ENCODE peak calls at places on chromosomes 16 and 17, in five cellular contexts. One of them, this sample, is unnamed.

GRCh38 chr17:81277938-81278693 is 17.0 kb downstream of the SLC38A10 start:
- DNase-seq in HFFc6: no peak
- DNase-seq in endothelial cell: no peak
- DNase-seq in cardiac fibroblast: no peak
- DNase-seq in CD8-positive, alpha-beta T cell: no peak
- DNase-seq in this sample: no peak

GRCh38 chr17:81035389-81036127 is 607 bp downstream of the BAIAP2 start:
- DNase-seq in HFFc6: peak
- DNase-seq in endothelial cell: no peak
- DNase-seq in cardiac fibroblast: no peak
- DNase-seq in CD8-positive, alpha-beta T cell: peak
- DNase-seq in this sample: no peak

GRCh38 chr16:814974-815373 is 14.4 kb upstream of the GNG13 start:
- DNase-seq in HFFc6: peak
- DNase-seq in endothelial cell: no peak
- DNase-seq in cardiac fibroblast: peak
- DNase-seq in CD8-positive, alpha-beta T cell: no peak
- DNase-seq in this sample: no peak

GRCh38 chr16:77171750-77172635 is 19.0 kb upstream of the MON1B start:
- DNase-seq in HFFc6: peak
- DNase-seq in endothelial cell: peak
- DNase-seq in cardiac fibroblast: peak
- DNase-seq in CD8-positive, alpha-beta T cell: no peak
- DNase-seq in this sample: peak

GRCh38 chr17:44170499-44171201 is at the start of gene ASB16:
- DNase-seq in HFFc6: peak
- DNase-seq in endothelial cell: no peak
- DNase-seq in cardiac fibroblast: peak
- DNase-seq in CD8-positive, alpha-beta T cell: no peak
- DNase-seq in this sample: no peak

GRCh38 chr17:72565006-72565405 is 444.2 kb downstream of the SOX9 start:
- DNase-seq in HFFc6: no peak
- DNase-seq in endothelial cell: no peak
- DNase-seq in cardiac fibroblast: no peak
- DNase-seq in CD8-positive, alpha-beta T cell: no peak
- DNase-seq in this sample: no peak

GRCh38 chr17:65177901-65178300 is 40.7 kb downstream of the RGS9 start:
- DNase-seq in HFFc6: peak
- DNase-seq in endothelial cell: no peak
- DNase-seq in cardiac fibroblast: peak
- DNase-seq in CD8-positive, alpha-beta T cell: no peak
- DNase-seq in this sample: no peak

GRCh38 chr16:680967-681745 is 946 bp downstream of the STUB1 start:
- DNase-seq in HFFc6: peak
- DNase-seq in endothelial cell: no peak
- DNase-seq in cardiac fibroblast: peak
- DNase-seq in CD8-positive, alpha-beta T cell: no peak
- DNase-seq in this sample: no peak

GRCh38 chr17:65638221-65638940 is 76.9 kb upstream of the AXIN2 start:
- DNase-seq in HFFc6: no peak
- DNase-seq in endothelial cell: no peak
- DNase-seq in cardiac fibroblast: peak
- DNase-seq in CD8-positive, alpha-beta T cell: no peak
- DNase-seq in this sample: no peak

GRCh38 chr16:52254753-52255152 is 292.2 kb downstream of the TOX3 start:
- DNase-seq in HFFc6: no peak
- DNase-seq in endothelial cell: no peak
- DNase-seq in cardiac fibroblast: no peak
- DNase-seq in CD8-positive, alpha-beta T cell: no peak
- DNase-seq in this sample: no peak

GRCh38 chr16:56915311-56916105 is 16.4 kb upstream of the HERPUD1 start:
- DNase-seq in HFFc6: no peak
- DNase-seq in endothelial cell: no peak
- DNase-seq in cardiac fibroblast: peak
- DNase-seq in CD8-positive, alpha-beta T cell: no peak
- DNase-seq in this sample: no peak

GRCh38 chr17:34146440-34147043 is 108.5 kb upstream of the CCL2 start:
- DNase-seq in HFFc6: no peak
- DNase-seq in endothelial cell: peak
- DNase-seq in cardiac fibroblast: peak
- DNase-seq in CD8-positive, alpha-beta T cell: peak
- DNase-seq in this sample: peak

GRCh38 chr17:38611872-38612376 is 6.2 kb upstream of the SRCIN1 start:
- DNase-seq in HFFc6: no peak
- DNase-seq in endothelial cell: no peak
- DNase-seq in cardiac fibroblast: no peak
- DNase-seq in CD8-positive, alpha-beta T cell: no peak
- DNase-seq in this sample: no peak

GRCh38 chr16:30567991-30568638 is 3.4 kb downstream of the ZNF688 start:
- DNase-seq in HFFc6: peak
- DNase-seq in endothelial cell: no peak
- DNase-seq in cardiac fibroblast: peak
- DNase-seq in CD8-positive, alpha-beta T cell: peak
- DNase-seq in this sample: no peak

GRCh38 chr16:72291121-72291520 is 119.2 kb upstream of the PMFBP1 start:
- DNase-seq in HFFc6: peak
- DNase-seq in endothelial cell: no peak
- DNase-seq in cardiac fibroblast: peak
- DNase-seq in CD8-positive, alpha-beta T cell: no peak
- DNase-seq in this sample: no peak

GRCh38 chr17:48102700-48103378 is 1.6 kb upstream of the CBX1 start:
- DNase-seq in HFFc6: no peak
- DNase-seq in endothelial cell: no peak
- DNase-seq in cardiac fibroblast: peak
- DNase-seq in CD8-positive, alpha-beta T cell: peak
- DNase-seq in this sample: no peak

DNA sequence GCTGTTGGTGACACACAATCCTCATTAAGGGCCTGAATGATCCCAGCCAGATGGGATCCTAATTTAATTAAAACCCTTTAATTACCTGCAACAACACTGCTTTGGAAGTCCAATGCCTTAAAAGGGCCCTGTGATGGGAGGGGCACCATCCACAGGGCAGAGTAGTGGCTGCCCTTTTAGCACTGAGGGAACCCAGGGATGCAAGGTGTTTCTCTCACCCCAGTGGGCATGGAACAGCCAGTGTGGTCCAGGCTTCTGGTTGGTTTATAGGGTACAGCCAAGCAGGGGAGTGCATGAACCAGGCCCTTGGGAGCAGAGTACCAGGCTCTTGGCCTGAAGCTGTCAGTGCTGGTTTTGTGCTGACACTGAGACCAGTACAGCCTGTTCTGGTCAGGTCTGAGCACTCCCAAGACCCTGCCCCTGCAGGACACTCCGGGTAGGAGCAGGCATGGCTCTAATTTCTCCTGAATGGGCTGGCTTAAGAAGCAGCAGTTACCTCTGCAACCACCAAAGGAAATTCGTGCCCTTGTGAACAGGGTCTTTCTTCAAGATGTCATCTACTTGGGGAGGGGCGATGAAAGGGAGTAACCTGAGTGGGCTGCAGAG is 9.9 kb downstream of the NXPH3 start:
- DNase-seq in HFFc6: no peak
- DNase-seq in endothelial cell: peak
- DNase-seq in cardiac fibroblast: peak
- DNase-seq in CD8-positive, alpha-beta T cell: no peak
- DNase-seq in this sample: no peak
- TF ChIP-seq CTCF in HFFc6: peak
- TF ChIP-seq CTCF in endothelial cell: peak
- TF ChIP-seq CTCF in cardiac fibroblast: peak
- TF ChIP-seq CTCF in CD8-positive, alpha-beta T cell: no peak
- TF ChIP-seq CTCF in this sample: peak

GRCh38 chr17:45262516-45263476 is 902 bp upstream of the SPATA32 start:
- DNase-seq in HFFc6: no peak
- DNase-seq in endothelial cell: no peak
- DNase-seq in cardiac fibroblast: peak
- DNase-seq in CD8-positive, alpha-beta T cell: no peak
- DNase-seq in this sample: no peak
- TF ChIP-seq CTCF in HFFc6: no peak
- TF ChIP-seq CTCF in endothelial cell: no peak
- TF ChIP-seq CTCF in cardiac fibroblast: no peak
- TF ChIP-seq CTCF in CD8-positive, alpha-beta T cell: no peak
- TF ChIP-seq CTCF in this sample: no peak

GRCh38 chr17:1908699-1909309 is 79.0 kb downstream of the RPA1 start:
- DNase-seq in HFFc6: peak
- DNase-seq in endothelial cell: peak
- DNase-seq in cardiac fibroblast: peak
- DNase-seq in CD8-positive, alpha-beta T cell: no peak
- DNase-seq in this sample: peak
- TF ChIP-seq CTCF in HFFc6: peak
- TF ChIP-seq CTCF in endothelial cell: peak
- TF ChIP-seq CTCF in cardiac fibroblast: peak
- TF ChIP-seq CTCF in CD8-positive, alpha-beta T cell: no peak
- TF ChIP-seq CTCF in this sample: peak

DNA sequence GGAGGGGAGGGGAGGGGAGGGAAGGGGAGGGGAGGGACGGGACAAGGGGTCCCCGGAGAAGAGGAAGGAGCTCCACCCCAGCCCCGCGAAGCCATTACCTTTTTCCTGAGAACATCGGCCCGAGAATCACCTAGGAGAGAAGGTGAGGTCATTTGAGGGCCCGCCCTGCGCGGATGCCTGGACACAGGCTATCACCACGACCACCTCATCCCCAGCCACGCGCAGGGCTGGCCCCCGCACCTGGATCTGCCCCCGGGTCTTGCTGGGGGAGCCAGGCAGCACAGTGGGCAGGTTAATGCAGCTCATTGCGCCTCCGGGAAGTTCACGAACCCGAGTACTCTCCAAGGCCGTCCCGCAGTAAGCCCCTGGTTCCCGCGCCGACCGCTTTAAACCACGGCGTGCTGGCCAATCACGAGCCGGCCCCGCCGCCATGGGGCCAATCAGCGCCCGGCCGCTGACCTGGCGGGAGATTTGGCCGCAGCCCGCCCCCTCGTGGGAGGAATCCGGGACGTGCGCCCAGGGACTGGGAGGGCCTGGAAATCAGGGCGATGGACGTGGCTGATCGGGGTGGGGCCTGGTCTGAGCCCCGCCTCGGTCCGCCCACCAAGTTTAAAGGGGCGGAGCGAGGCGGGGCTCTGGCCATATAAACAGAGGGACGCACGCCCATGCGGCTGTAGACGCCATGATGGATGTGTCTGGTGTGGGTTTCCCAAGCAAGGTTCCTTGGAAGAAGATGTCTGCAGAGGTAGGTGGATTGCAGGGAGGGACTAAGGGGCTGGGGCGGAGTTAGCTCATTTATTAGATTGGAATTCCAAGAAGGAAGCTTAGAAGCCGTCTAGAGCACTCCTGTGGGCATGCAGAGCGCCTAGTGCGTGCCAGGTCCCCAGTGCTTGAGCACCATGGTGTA is at the start of the genes AFMID and TK1:
- DNase-seq in HFFc6: peak
- DNase-seq in endothelial cell: peak
- DNase-seq in cardiac fibroblast: peak
- DNase-seq in CD8-positive, alpha-beta T cell: peak
- DNase-seq in this sample: peak
- TF ChIP-seq CTCF in HFFc6: peak
- TF ChIP-seq CTCF in endothelial cell: peak
- TF ChIP-seq CTCF in cardiac fibroblast: peak
- TF ChIP-seq CTCF in CD8-positive, alpha-beta T cell: no peak
- TF ChIP-seq CTCF in this sample: peak

DNA sequence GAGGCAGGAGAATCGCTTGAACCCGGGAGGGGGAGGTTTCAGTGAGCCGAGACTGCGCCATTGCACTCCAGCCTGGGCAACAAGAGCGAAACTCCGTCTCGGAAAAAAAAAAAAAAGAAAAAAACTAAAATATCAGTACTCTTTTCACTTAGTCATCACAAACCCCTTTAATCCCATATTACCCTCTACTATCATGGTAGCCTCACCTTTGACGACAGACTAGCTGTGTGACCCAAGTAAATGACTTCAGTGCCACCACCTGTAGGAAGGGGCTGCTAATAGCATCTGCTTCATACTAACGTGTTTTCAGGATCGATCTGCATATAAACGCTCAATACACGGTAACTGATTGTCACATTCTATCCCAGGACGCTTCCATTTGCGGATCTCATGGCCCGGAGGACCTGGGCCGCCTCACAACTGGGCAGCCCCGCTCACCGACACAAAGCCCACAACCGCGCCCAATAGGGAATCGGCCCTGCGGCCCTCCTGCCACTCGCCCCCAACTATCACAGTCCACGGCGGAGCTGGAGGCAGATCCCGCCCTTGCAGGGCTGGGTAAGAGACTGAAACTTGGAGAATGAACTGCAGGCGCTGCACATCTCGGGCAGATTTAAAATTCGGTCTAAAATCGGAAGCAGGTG is 1.1 kb upstream of the ZNF263 start:
- DNase-seq in HFFc6: no peak
- DNase-seq in endothelial cell: peak
- DNase-seq in cardiac fibroblast: no peak
- DNase-seq in CD8-positive, alpha-beta T cell: no peak
- DNase-seq in this sample: no peak
- TF ChIP-seq CTCF in HFFc6: peak
- TF ChIP-seq CTCF in endothelial cell: no peak
- TF ChIP-seq CTCF in cardiac fibroblast: no peak
- TF ChIP-seq CTCF in CD8-positive, alpha-beta T cell: no peak
- TF ChIP-seq CTCF in this sample: no peak

DNA sequence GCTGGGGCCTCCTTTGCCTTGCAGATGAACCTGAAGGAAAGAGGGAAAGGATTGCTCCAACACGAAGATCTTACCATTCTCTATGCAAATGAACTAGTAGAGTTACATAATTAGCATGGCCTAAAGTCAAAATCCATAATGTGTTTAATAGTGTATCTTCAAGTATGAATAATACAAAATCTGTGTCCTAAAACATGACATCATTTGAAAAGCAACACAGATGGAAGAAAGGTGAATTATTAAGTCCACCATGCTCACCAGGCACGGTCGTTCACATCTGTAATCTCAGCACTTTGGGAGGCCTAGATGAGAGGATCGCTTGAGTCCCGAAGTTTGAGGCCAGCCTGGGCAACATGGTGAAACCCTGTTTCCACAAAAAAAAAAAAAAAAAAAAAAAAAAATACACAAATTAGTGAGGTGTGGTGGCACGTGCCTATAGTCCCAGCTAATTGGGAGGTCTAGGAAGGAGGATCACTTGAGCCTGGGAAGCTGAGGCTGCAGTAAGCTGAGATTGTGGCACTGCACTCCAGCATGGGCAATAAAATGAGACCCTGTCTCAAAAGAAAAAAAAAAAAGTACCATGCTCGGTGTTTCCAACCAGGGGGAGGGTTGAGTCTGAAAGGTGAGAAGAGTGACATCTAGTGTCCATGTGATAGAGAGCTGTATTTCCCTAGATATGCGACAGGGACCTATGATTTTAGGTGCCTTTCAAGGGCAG is 6.4 kb downstream of the VWA3A start:
- DNase-seq in HFFc6: peak
- DNase-seq in endothelial cell: no peak
- DNase-seq in cardiac fibroblast: peak
- DNase-seq in CD8-positive, alpha-beta T cell: no peak
- DNase-seq in this sample: no peak
- TF ChIP-seq CTCF in HFFc6: peak
- TF ChIP-seq CTCF in endothelial cell: peak
- TF ChIP-seq CTCF in cardiac fibroblast: peak
- TF ChIP-seq CTCF in CD8-positive, alpha-beta T cell: peak
- TF ChIP-seq CTCF in this sample: peak